ENCODE peak calls at places on chromosomes 3 and 15, in nine cellular contexts. Z is K562, C is A549, W is ovary, O is sigmoid colon, Y is stomach, J is H1, P is SK-N-SH, N is HepG2. A is an unnamed sample.
A peak's percentile ranks its signal among the peaks of the same experiment; 100 is the strongest.

GRCh38 chr3:52524752-52525661 is 8.7 kb downstream of the NT5DC2 start:
- DNase-seq in C (no peak), J (no peak), Z (no peak), O (peak; percentile 66), W (no peak), P (peak; percentile 77), N (no peak), Y (no peak), A (peak; percentile 83)

GRCh38 chr15:44163370-44163769 is 31.7 kb downstream of the FRMD5 start:
- DNase-seq in C (no peak), J (no peak), N (no peak), Y (no peak), O (no peak), P (no peak), Z (no peak), W (no peak), A (no peak)

GRCh38 chr3:141895731-141896130 is 19.3 kb downstream of the ATP1B3 start:
- DNase-seq in Y (no peak), O (no peak), N (no peak), C (no peak), P (no peak), W (no peak), Z (no peak), J (no peak), A (no peak)

GRCh38 chr3:13791501-13792490 is 88.1 kb downstream of the WNT7A start:
- DNase-seq in O (no peak), Z (no peak), J (no peak), W (no peak), Y (no peak), N (no peak), P (peak; percentile 70), C (no peak), A (peak; percentile 53)

GRCh38 chr3:126527455-126528211 is 3.7 kb downstream of the CHST13 start:
- DNase-seq in N (no peak), J (no peak), Y (no peak), C (no peak), Z (no peak), P (no peak), O (peak; percentile 36), W (no peak), A (no peak)

GRCh38 chr15:63678383-63678782 is 81.2 kb downstream of the FBXL22 start:
- DNase-seq in N (no peak), W (no peak), P (no peak), Y (no peak), J (no peak), Z (no peak), O (no peak), C (no peak), A (no peak)

GRCh38 chr15:38853608-38854007 is 289.0 kb upstream of the RASGRP1 start:
- DNase-seq in N (no peak), Z (no peak), C (no peak), J (peak; percentile 73), W (no peak), P (no peak), O (no peak), Y (no peak), A (no peak)

GRCh38 chr3:31166249-31166885 is 271.9 kb upstream of the GADL1 start:
- DNase-seq in N (no peak), O (no peak), C (no peak), W (no peak), J (no peak), Y (peak; percentile 70), Z (no peak), P (no peak), A (no peak)

GRCh38 chr3:53084310-53085001 is 38.6 kb upstream of the SFMBT1 start:
- DNase-seq in O (no peak), Y (no peak), C (no peak), P (no peak), W (peak; percentile 5), N (peak; percentile 41), J (no peak), Z (peak; percentile 22), A (no peak)

GRCh38 chr15:100997442-100997841 is 78.3 kb downstream of the LRRK1 start:
- DNase-seq in N (no peak), J (no peak), P (peak; percentile 46), W (no peak), O (no peak), Z (no peak), C (no peak), Y (no peak), A (no peak)

GRCh38 chr3:124049203-124049748 is 57.4 kb upstream of the ROPN1 start:
- DNase-seq in N (no peak), Z (no peak), C (no peak), P (no peak), J (no peak), Y (no peak), W (no peak), O (no peak), A (no peak)

GRCh38 chr3:105970283-105970682 is 101.5 kb upstream of the CBLB start:
- DNase-seq in C (no peak), N (no peak), Y (no peak), O (no peak), W (no peak), P (no peak), J (no peak), Z (no peak), A (no peak)

GRCh38 chr3:177679568-177680441 is 482.5 kb upstream of the TBL1XR1 start:
- DNase-seq in W (no peak), Y (no peak), P (peak; percentile 65), Z (no peak), N (no peak), C (no peak), J (no peak), O (no peak), A (no peak)
- H3K27ac ChIP-seq in W (no peak overlapping the region), Y (no peak overlapping the region), P (peak overlapping the region; percentile 93), Z (peak overlapping the region; percentile 40), N (no peak overlapping the region), C (no peak overlapping the region), J (no peak overlapping the region), O (no peak overlapping the region), A (peak overlapping the region; percentile 2)

GRCh38 chr3:59374091-59374490 is 324.3 kb upstream of the CFAP20DC start:
- DNase-seq in P (no peak), O (no peak), C (no peak), Z (no peak), N (no peak), Y (no peak), W (no peak), J (no peak), A (no peak)
- TF ChIP-seq EP300 in P (no peak), O (no peak), C (no peak), Z (no peak), N (no peak), Y (no peak), W (no peak), J (no peak), A (no peak)

GRCh38 chr3:167874667-167875372 is 139.3 kb downstream of the SERPINI1 start:
- DNase-seq in O (no peak), Y (no peak), Z (no peak), C (no peak), J (no peak), P (no peak), W (no peak), N (no peak), A (no peak)
- H3K27ac ChIP-seq in O (no peak overlapping the region), Y (no peak overlapping the region), Z (no peak overlapping the region), C (no peak overlapping the region), J (no peak overlapping the region), P (no peak overlapping the region), W (no peak overlapping the region), N (no peak overlapping the region), A (no peak overlapping the region)

GRCh38 chr3:55269096-55269495 is 218.0 kb downstream of the WNT5A start:
- DNase-seq in N (no peak), P (no peak), O (no peak), C (no peak), W (no peak), Z (no peak), J (no peak), Y (no peak), A (no peak)
- TF ChIP-seq EP300 in N (no peak), P (no peak), O (no peak), C (no peak), W (no peak), Z (no peak), J (no peak), Y (no peak), A (no peak)

GRCh38 chr3:157089455-157090221 is 70.3 kb downstream of the CCNL1 start:
- DNase-seq in W (peak; percentile 39), Z (peak; percentile 42), P (no peak), O (peak; percentile 77), Y (peak; percentile 56), N (no peak), C (no peak), J (no peak), A (no peak)
- H3K27ac ChIP-seq in W (peak overlapping the region; percentile 97), Z (peak overlapping the region; percentile 90), P (peak overlapping the region; percentile 99), O (peak overlapping the region; percentile 99), Y (peak overlapping the region; percentile 95), N (peak overlapping the region; percentile 96), C (peak overlapping the region; percentile 93), J (no peak overlapping the region), A (peak overlapping the region; percentile 98)

DNA sequence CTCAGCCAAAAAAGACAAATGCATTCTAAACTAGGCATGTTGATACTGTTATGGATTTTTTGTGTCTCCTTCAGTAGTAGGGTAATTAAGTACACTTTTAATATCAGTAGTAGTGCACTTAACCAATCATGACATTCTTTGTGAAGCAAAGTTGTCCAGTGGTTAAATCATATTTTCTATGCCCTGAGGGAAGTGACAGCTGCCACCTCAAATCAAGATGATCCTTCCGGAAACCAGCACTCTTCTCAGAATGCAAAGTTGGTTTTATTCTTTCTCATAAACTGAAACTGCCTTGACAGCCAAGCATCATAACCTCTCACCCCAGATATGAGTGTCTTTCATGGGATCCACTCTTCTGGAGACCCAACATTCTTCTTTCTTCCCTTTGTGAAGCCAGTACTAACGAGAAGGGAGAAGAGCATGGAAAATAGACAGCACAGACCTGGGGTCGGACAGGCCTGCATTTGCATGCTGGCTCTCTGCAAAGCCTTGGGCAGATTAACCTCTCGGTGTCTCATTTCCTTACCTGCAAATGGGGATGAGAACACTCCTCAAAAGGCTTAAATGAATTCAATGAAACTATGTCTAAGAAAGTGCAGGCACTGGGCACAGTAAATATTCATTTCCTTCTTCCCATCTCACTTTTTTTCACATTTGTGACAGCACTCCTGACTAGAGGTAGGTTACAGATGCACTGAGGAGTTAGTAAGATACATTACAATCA is 13.2 kb downstream of the AAGAB start:
- DNase-seq in O (no peak), W (no peak), Z (no peak), C (no peak), J (no peak), N (no peak), P (no peak), Y (no peak), A (no peak)
- TF ChIP-seq EP300 in O (no peak), W (no peak), Z (no peak), C (no peak), J (no peak), N (no peak), P (no peak), Y (no peak), A (no peak)